ENCODE peak calls at places on chromosome 17, in eight cellular contexts. W, J, Q, V, N, T, B and C are unnamed samples.

GRCh38 chr17:4544656-4545216 is 10.4 kb downstream of the MYBBP1A start:
- DNase-seq in W (no peak), J (no peak), N (no peak), V (peak), T (no peak), B (no peak), Q (no peak), C (no peak)

GRCh38 chr17:1272701-1273100 is 2.5 kb downstream of the BHLHA9 start:
- DNase-seq in W (no peak), J (no peak), Q (no peak), T (no peak), V (no peak), N (no peak), B (no peak), C (no peak)

GRCh38 chr17:12622726-12623125 is 43.0 kb upstream of the MYOCD start:
- DNase-seq in B (no peak), V (no peak), T (peak), W (no peak), Q (no peak), J (no peak), N (no peak), C (no peak)

GRCh38 chr17:40448213-40448638 is 5.0 kb downstream of the IGFBP4 start:
- DNase-seq in W (no peak), B (no peak), V (peak), J (peak), N (no peak), T (peak), Q (no peak), C (peak)

GRCh38 chr17:62870581-62870964 is 62.5 kb upstream of the MARCHF10 start:
- DNase-seq in W (no peak), V (no peak), B (no peak), Q (no peak), J (no peak), T (no peak), N (peak), C (no peak)

GRCh38 chr17:3861761-3862681 is 16.0 kb upstream of the NCBP3 start:
- DNase-seq in Q (no peak), T (no peak), J (no peak), W (no peak), V (no peak), B (no peak), N (peak), C (no peak)

GRCh38 chr17:42387221-42387657 is 1.0 kb downstream of the STAT3 start:
- DNase-seq in Q (peak), V (no peak), B (peak), J (no peak), N (no peak), W (peak), T (peak), C (no peak)

GRCh38 chr17:28500712-28501379 is 5.3 kb upstream of the FOXN1 start:
- DNase-seq in J (peak), N (no peak), Q (no peak), W (no peak), T (no peak), V (no peak), B (no peak), C (no peak)

GRCh38 chr17:17118399-17118798 is 76.1 kb downstream of the MPRIP start:
- DNase-seq in Q (no peak), T (no peak), V (no peak), W (no peak), J (peak), N (no peak), B (no peak), C (no peak)

GRCh38 chr17:71975998-71976649 is 144.7 kb upstream of the SOX9 start:
- DNase-seq in V (peak), J (peak), T (peak), W (peak), B (no peak), Q (no peak), N (peak), C (peak)

GRCh38 chr17:51298508-51299371 is 38.4 kb downstream of the UTP18 start:
- DNase-seq in Q (peak), B (no peak), V (no peak), W (peak), J (no peak), T (peak), N (peak), C (no peak)

GRCh38 chr17:48679385-48680096 is 42.8 kb downstream of the PRAC1 start:
- DNase-seq in V (no peak), B (no peak), J (no peak), T (no peak), N (no peak), W (peak), Q (no peak), C (no peak)

GRCh38 chr17:78034429-78035091 is 76.1 kb downstream of the TNRC6C start:
- DNase-seq in Q (no peak), N (no peak), W (peak), T (peak), V (no peak), B (no peak), J (no peak), C (no peak)

GRCh38 chr17:70510288-70510687 is 341.0 kb downstream of the KCNJ2 start:
- DNase-seq in V (no peak), J (no peak), W (no peak), Q (no peak), B (no peak), N (no peak), T (no peak), C (no peak)

GRCh38 chr17:57135748-57136342 is 50.8 kb downstream of the AKAP1 start:
- DNase-seq in W (no peak), J (no peak), N (no peak), Q (no peak), B (no peak), T (no peak), V (no peak), C (peak)

GRCh38 chr17:29613371-29613837 is 9.3 kb downstream of the CORO6 start:
- DNase-seq in W (peak), J (peak), B (peak), T (peak), N (peak), V (peak), Q (peak), C (peak)

GRCh38 chr17:14745122-14745521 is 444.2 kb downstream of the HS3ST3B1 start:
- DNase-seq in J (no peak), N (no peak), Q (no peak), W (peak), B (no peak), T (peak), V (no peak), C (no peak)

GRCh38 chr17:12584727-12585126 is 81.0 kb upstream of the MYOCD start:
- DNase-seq in N (no peak), W (no peak), J (no peak), Q (no peak), T (no peak), B (no peak), V (no peak), C (no peak)

GRCh38 chr17:64064331-64064730 is 43.9 kb upstream of the ICAM2 start:
- DNase-seq in W (no peak), Q (no peak), V (no peak), J (no peak), N (no peak), T (no peak), B (no peak), C (no peak)

GRCh38 chr17:63442074-63442473 is 4.0 kb downstream of the CYB561 start:
- DNase-seq in N (no peak), J (no peak), T (no peak), B (no peak), V (no peak), W (no peak), Q (no peak), C (no peak)